ENCODE peak calls at places on chromosomes 1 and 21, in eight cellular contexts. One of them, this sample, is unnamed.

GRCh38 chr1:91075233-91076135 is 53.6 kb upstream of the ZNF644 start:
- DNase-seq in fibroblast of lung: no peak
- DNase-seq in IMR-90: no peak
- DNase-seq in ecto neural progenitor cell: no peak
- DNase-seq in lung microvascular endothelial cell: peak; percentile 83
- DNase-seq in skeletal muscle cell: no peak
- DNase-seq in NCI-H2029: no peak
- DNase-seq in activated naive CD8-positive, alpha-beta T cell treated with anti-CD3 and anti-CD28 coated beads for 36 hours: no peak
- DNase-seq in this sample: no peak

GRCh38 chr1:42418516-42418915 is 37.3 kb downstream of the ZMYND12 start:
- DNase-seq in lung microvascular endothelial cell: no peak
- DNase-seq in IMR-90: no peak
- DNase-seq in fibroblast of lung: no peak
- DNase-seq in ecto neural progenitor cell: no peak
- DNase-seq in activated naive CD8-positive, alpha-beta T cell treated with anti-CD3 and anti-CD28 coated beads for 36 hours: no peak
- DNase-seq in skeletal muscle cell: no peak
- DNase-seq in NCI-H2029: no peak
- DNase-seq in this sample: no peak

GRCh38 chr1:19468397-19468956 is 16.9 kb downstream of the CAPZB start:
- DNase-seq in fibroblast of lung: no peak
- DNase-seq in activated naive CD8-positive, alpha-beta T cell treated with anti-CD3 and anti-CD28 coated beads for 36 hours: peak; percentile 65
- DNase-seq in NCI-H2029: no peak
- DNase-seq in lung microvascular endothelial cell: peak; percentile 54
- DNase-seq in IMR-90: no peak
- DNase-seq in skeletal muscle cell: no peak
- DNase-seq in ecto neural progenitor cell: no peak
- DNase-seq in this sample: no peak

GRCh38 chr1:173137116-173137515 is 70.0 kb downstream of the TNFSF4 start:
- DNase-seq in skeletal muscle cell: no peak
- DNase-seq in fibroblast of lung: peak; percentile 45
- DNase-seq in ecto neural progenitor cell: no peak
- DNase-seq in activated naive CD8-positive, alpha-beta T cell treated with anti-CD3 and anti-CD28 coated beads for 36 hours: no peak
- DNase-seq in NCI-H2029: no peak
- DNase-seq in lung microvascular endothelial cell: peak; percentile 64
- DNase-seq in IMR-90: peak; percentile 46
- DNase-seq in this sample: no peak

GRCh38 chr1:53375440-53375839 is 47.6 kb upstream of the LRP8 start:
- DNase-seq in skeletal muscle cell: no peak
- DNase-seq in ecto neural progenitor cell: peak; percentile 42
- DNase-seq in IMR-90: no peak
- DNase-seq in fibroblast of lung: no peak
- DNase-seq in lung microvascular endothelial cell: no peak
- DNase-seq in activated naive CD8-positive, alpha-beta T cell treated with anti-CD3 and anti-CD28 coated beads for 36 hours: no peak
- DNase-seq in NCI-H2029: no peak
- DNase-seq in this sample: no peak

GRCh38 chr1:116769561-116769977 is 15.3 kb downstream of the CD2 start:
- DNase-seq in IMR-90: no peak
- DNase-seq in activated naive CD8-positive, alpha-beta T cell treated with anti-CD3 and anti-CD28 coated beads for 36 hours: peak; percentile 73
- DNase-seq in NCI-H2029: no peak
- DNase-seq in lung microvascular endothelial cell: peak; percentile 46
- DNase-seq in fibroblast of lung: peak; percentile 78
- DNase-seq in skeletal muscle cell: peak; percentile 44
- DNase-seq in ecto neural progenitor cell: no peak
- DNase-seq in this sample: peak; percentile 93

GRCh38 chr1:216464489-216464888 is 41.2 kb upstream of the USH2A start:
- DNase-seq in fibroblast of lung: peak; percentile 95
- DNase-seq in skeletal muscle cell: peak; percentile 89
- DNase-seq in IMR-90: peak; percentile 98
- DNase-seq in lung microvascular endothelial cell: no peak
- DNase-seq in ecto neural progenitor cell: no peak
- DNase-seq in activated naive CD8-positive, alpha-beta T cell treated with anti-CD3 and anti-CD28 coated beads for 36 hours: no peak
- DNase-seq in NCI-H2029: no peak
- DNase-seq in this sample: no peak

GRCh38 chr1:10253755-10254154 is 43.4 kb downstream of the KIF1B start:
- DNase-seq in skeletal muscle cell: peak; percentile 64
- DNase-seq in lung microvascular endothelial cell: peak; percentile 88
- DNase-seq in fibroblast of lung: peak; percentile 92
- DNase-seq in ecto neural progenitor cell: no peak
- DNase-seq in activated naive CD8-positive, alpha-beta T cell treated with anti-CD3 and anti-CD28 coated beads for 36 hours: no peak
- DNase-seq in NCI-H2029: no peak
- DNase-seq in IMR-90: peak; percentile 90
- DNase-seq in this sample: no peak

GRCh38 chr1:205961405-205961804 is 18.1 kb upstream of the SLC26A9 start:
- DNase-seq in NCI-H2029: peak; percentile 14
- DNase-seq in skeletal muscle cell: no peak
- DNase-seq in IMR-90: no peak
- DNase-seq in lung microvascular endothelial cell: peak; percentile 79
- DNase-seq in ecto neural progenitor cell: no peak
- DNase-seq in fibroblast of lung: no peak
- DNase-seq in activated naive CD8-positive, alpha-beta T cell treated with anti-CD3 and anti-CD28 coated beads for 36 hours: peak; percentile 12
- DNase-seq in this sample: no peak

GRCh38 chr1:32798191-32798590 is 19.0 kb downstream of the YARS1 start:
- DNase-seq in ecto neural progenitor cell: no peak
- DNase-seq in fibroblast of lung: peak; percentile 90
- DNase-seq in lung microvascular endothelial cell: no peak
- DNase-seq in NCI-H2029: no peak
- DNase-seq in activated naive CD8-positive, alpha-beta T cell treated with anti-CD3 and anti-CD28 coated beads for 36 hours: no peak
- DNase-seq in skeletal muscle cell: no peak
- DNase-seq in IMR-90: peak; percentile 84
- DNase-seq in this sample: no peak

GRCh38 chr1:175154595-175155472 is 37.7 kb downstream of the KIAA0040 start:
- DNase-seq in fibroblast of lung: peak; percentile 18
- DNase-seq in lung microvascular endothelial cell: peak; percentile 66
- DNase-seq in skeletal muscle cell: no peak
- DNase-seq in ecto neural progenitor cell: peak; percentile 75
- DNase-seq in activated naive CD8-positive, alpha-beta T cell treated with anti-CD3 and anti-CD28 coated beads for 36 hours: peak; percentile 69
- DNase-seq in NCI-H2029: peak; percentile 24
- DNase-seq in IMR-90: peak; percentile 35
- DNase-seq in this sample: peak; percentile 71

GRCh38 chr1:20353836-20354235 is 63.2 kb downstream of the VWA5B1 start:
- DNase-seq in activated naive CD8-positive, alpha-beta T cell treated with anti-CD3 and anti-CD28 coated beads for 36 hours: no peak
- DNase-seq in ecto neural progenitor cell: no peak
- DNase-seq in fibroblast of lung: no peak
- DNase-seq in lung microvascular endothelial cell: no peak
- DNase-seq in IMR-90: no peak
- DNase-seq in NCI-H2029: no peak
- DNase-seq in skeletal muscle cell: no peak
- DNase-seq in this sample: no peak

GRCh38 chr1:17405898-17406759 is 33.3 kb downstream of the RCC2 start:
- DNase-seq in ecto neural progenitor cell: peak; percentile 87
- DNase-seq in skeletal muscle cell: peak; percentile 7
- DNase-seq in activated naive CD8-positive, alpha-beta T cell treated with anti-CD3 and anti-CD28 coated beads for 36 hours: peak; percentile 48
- DNase-seq in IMR-90: peak; percentile 44
- DNase-seq in fibroblast of lung: peak; percentile 42
- DNase-seq in NCI-H2029: no peak
- DNase-seq in lung microvascular endothelial cell: peak; percentile 61
- DNase-seq in this sample: peak; percentile 51

GRCh38 chr21:38273745-38274544 is 17.2 kb downstream of the KCNJ15 start:
- DNase-seq in lung microvascular endothelial cell: no peak
- DNase-seq in NCI-H2029: no peak
- DNase-seq in skeletal muscle cell: no peak
- DNase-seq in ecto neural progenitor cell: no peak
- DNase-seq in fibroblast of lung: no peak
- DNase-seq in activated naive CD8-positive, alpha-beta T cell treated with anti-CD3 and anti-CD28 coated beads for 36 hours: no peak
- DNase-seq in IMR-90: peak; percentile 74
- DNase-seq in this sample: no peak

GRCh38 chr1:11067716-11068495 is 8.1 kb upstream of the SRM start:
- DNase-seq in ecto neural progenitor cell: no peak
- DNase-seq in skeletal muscle cell: no peak
- DNase-seq in IMR-90: no peak
- DNase-seq in activated naive CD8-positive, alpha-beta T cell treated with anti-CD3 and anti-CD28 coated beads for 36 hours: no peak
- DNase-seq in lung microvascular endothelial cell: no peak
- DNase-seq in NCI-H2029: no peak
- DNase-seq in fibroblast of lung: no peak
- DNase-seq in this sample: no peak

GRCh38 chr1:216566809-216567208 is 143.6 kb upstream of the USH2A start:
- DNase-seq in NCI-H2029: no peak
- DNase-seq in IMR-90: peak; percentile 45
- DNase-seq in lung microvascular endothelial cell: no peak
- DNase-seq in ecto neural progenitor cell: no peak
- DNase-seq in activated naive CD8-positive, alpha-beta T cell treated with anti-CD3 and anti-CD28 coated beads for 36 hours: no peak
- DNase-seq in fibroblast of lung: peak; percentile 8
- DNase-seq in skeletal muscle cell: no peak
- DNase-seq in this sample: no peak

GRCh38 chr21:28758042-28758882 is 234.4 kb downstream of the LTN1 start:
- DNase-seq in NCI-H2029: no peak
- DNase-seq in activated naive CD8-positive, alpha-beta T cell treated with anti-CD3 and anti-CD28 coated beads for 36 hours: no peak
- DNase-seq in skeletal muscle cell: no peak
- DNase-seq in IMR-90: no peak
- DNase-seq in lung microvascular endothelial cell: no peak
- DNase-seq in ecto neural progenitor cell: no peak
- DNase-seq in fibroblast of lung: peak; percentile 25
- DNase-seq in this sample: no peak

GRCh38 chr1:70504176-70504820 is 93.2 kb downstream of the CTH start:
- DNase-seq in skeletal muscle cell: peak; percentile 36
- DNase-seq in activated naive CD8-positive, alpha-beta T cell treated with anti-CD3 and anti-CD28 coated beads for 36 hours: no peak
- DNase-seq in IMR-90: no peak
- DNase-seq in ecto neural progenitor cell: no peak
- DNase-seq in lung microvascular endothelial cell: no peak
- DNase-seq in fibroblast of lung: peak; percentile 25
- DNase-seq in NCI-H2029: no peak
- DNase-seq in this sample: no peak

GRCh38 chr1:7940745-7941436 is at the start of gene TNFRSF9:
- DNase-seq in activated naive CD8-positive, alpha-beta T cell treated with anti-CD3 and anti-CD28 coated beads for 36 hours: peak; percentile 86
- DNase-seq in skeletal muscle cell: no peak
- DNase-seq in fibroblast of lung: peak; percentile 71
- DNase-seq in lung microvascular endothelial cell: peak; percentile 67
- DNase-seq in IMR-90: peak; percentile 54
- DNase-seq in ecto neural progenitor cell: no peak
- DNase-seq in NCI-H2029: no peak
- DNase-seq in this sample: no peak

GRCh38 chr1:24673336-24673735 is 30.2 kb downstream of the SRRM1 start:
- DNase-seq in activated naive CD8-positive, alpha-beta T cell treated with anti-CD3 and anti-CD28 coated beads for 36 hours: no peak
- DNase-seq in skeletal muscle cell: no peak
- DNase-seq in fibroblast of lung: peak; percentile 46
- DNase-seq in IMR-90: peak; percentile 34
- DNase-seq in ecto neural progenitor cell: no peak
- DNase-seq in lung microvascular endothelial cell: peak; percentile 35
- DNase-seq in NCI-H2029: no peak
- DNase-seq in this sample: no peak

GRCh38 chr1:201982082-201982922 is at the start of gene RNPEP:
- DNase-seq in fibroblast of lung: peak; percentile 67
- DNase-seq in IMR-90: peak; percentile 56
- DNase-seq in NCI-H2029: peak; percentile 17
- DNase-seq in lung microvascular endothelial cell: peak; percentile 54
- DNase-seq in ecto neural progenitor cell: peak; percentile 87
- DNase-seq in skeletal muscle cell: no peak
- DNase-seq in activated naive CD8-positive, alpha-beta T cell treated with anti-CD3 and anti-CD28 coated beads for 36 hours: peak; percentile 72
- DNase-seq in this sample: peak; percentile 75

GRCh38 chr21:34074283-34075098 is 1.1 kb downstream of the MRPS6 start:
- DNase-seq in NCI-H2029: no peak
- DNase-seq in fibroblast of lung: no peak
- DNase-seq in lung microvascular endothelial cell: peak; percentile 10
- DNase-seq in ecto neural progenitor cell: peak; percentile 56
- DNase-seq in IMR-90: no peak
- DNase-seq in skeletal muscle cell: no peak
- DNase-seq in activated naive CD8-positive, alpha-beta T cell treated with anti-CD3 and anti-CD28 coated beads for 36 hours: peak; percentile 10
- DNase-seq in this sample: no peak

GRCh38 chr1:233440952-233441401 is 113.5 kb downstream of the MAP3K21 start:
- DNase-seq in skeletal muscle cell: peak; percentile 14
- DNase-seq in NCI-H2029: peak; percentile 65
- DNase-seq in ecto neural progenitor cell: peak; percentile 64
- DNase-seq in fibroblast of lung: peak; percentile 68
- DNase-seq in activated naive CD8-positive, alpha-beta T cell treated with anti-CD3 and anti-CD28 coated beads for 36 hours: no peak
- DNase-seq in IMR-90: peak; percentile 28
- DNase-seq in lung microvascular endothelial cell: peak; percentile 51
- DNase-seq in this sample: peak; percentile 7

GRCh38 chr1:117740461-117740860 is 134.6 kb downstream of the TENT5C start:
- DNase-seq in ecto neural progenitor cell: no peak
- DNase-seq in fibroblast of lung: no peak
- DNase-seq in skeletal muscle cell: no peak
- DNase-seq in lung microvascular endothelial cell: no peak
- DNase-seq in NCI-H2029: no peak
- DNase-seq in IMR-90: no peak
- DNase-seq in activated naive CD8-positive, alpha-beta T cell treated with anti-CD3 and anti-CD28 coated beads for 36 hours: no peak
- DNase-seq in this sample: no peak

GRCh38 chr21:42346441-42346840 is 4.4 kb downstream of the TFF2 start:
- DNase-seq in IMR-90: no peak
- DNase-seq in skeletal muscle cell: no peak
- DNase-seq in activated naive CD8-positive, alpha-beta T cell treated with anti-CD3 and anti-CD28 coated beads for 36 hours: no peak
- DNase-seq in ecto neural progenitor cell: no peak
- DNase-seq in fibroblast of lung: no peak
- DNase-seq in lung microvascular endothelial cell: no peak
- DNase-seq in NCI-H2029: no peak
- DNase-seq in this sample: no peak

This sample was measured in DND-41.